ENCODE peak calls at places on chromosomes 5 and 9, in eight cellular contexts. One of them, this sample, is unnamed. For H3K27me3, the result is how much of the 10 kb centered on the place peaks cover.

GRCh38 chr5:179226696-179227095 is 118.6 kb downstream of the ADAMTS2 start:
- DNase-seq in psoas muscle: no peak
- DNase-seq in mammary epithelial cell: no peak
- DNase-seq in SJSA1: no peak
- DNase-seq in small intestine: no peak
- DNase-seq in CD8-positive, alpha-beta T cell: no peak
- DNase-seq in tibial artery: peak
- DNase-seq in colonic mucosa: no peak
- DNase-seq in this sample: peak

GRCh38 chr9:7592321-7593319 is 207.0 kb downstream of the DMAC1 start:
- DNase-seq in CD8-positive, alpha-beta T cell: no peak
- DNase-seq in SJSA1: no peak
- DNase-seq in tibial artery: no peak
- DNase-seq in colonic mucosa: no peak
- DNase-seq in psoas muscle: no peak
- DNase-seq in small intestine: no peak
- DNase-seq in mammary epithelial cell: no peak
- DNase-seq in this sample: no peak

GRCh38 chr5:93790401-93790800 is 49.0 kb upstream of the POU5F2 start:
- DNase-seq in mammary epithelial cell: peak
- DNase-seq in tibial artery: no peak
- DNase-seq in colonic mucosa: no peak
- DNase-seq in SJSA1: no peak
- DNase-seq in psoas muscle: no peak
- DNase-seq in CD8-positive, alpha-beta T cell: no peak
- DNase-seq in small intestine: no peak
- DNase-seq in this sample: no peak

GRCh38 chr5:73233461-73234151 is 60.6 kb downstream of the TMEM174 start:
- DNase-seq in small intestine: no peak
- DNase-seq in tibial artery: no peak
- DNase-seq in psoas muscle: peak
- DNase-seq in SJSA1: no peak
- DNase-seq in CD8-positive, alpha-beta T cell: no peak
- DNase-seq in mammary epithelial cell: no peak
- DNase-seq in colonic mucosa: no peak
- DNase-seq in this sample: no peak

GRCh38 chr5:36495638-36496010 is 110.8 kb upstream of the SLC1A3 start:
- DNase-seq in psoas muscle: no peak
- DNase-seq in small intestine: no peak
- DNase-seq in colonic mucosa: no peak
- DNase-seq in SJSA1: no peak
- DNase-seq in mammary epithelial cell: no peak
- DNase-seq in tibial artery: no peak
- DNase-seq in CD8-positive, alpha-beta T cell: no peak
- DNase-seq in this sample: no peak

GRCh38 chr9:79471577-79472543 is 99.9 kb upstream of the TLE4 start:
- DNase-seq in SJSA1: peak
- DNase-seq in CD8-positive, alpha-beta T cell: peak
- DNase-seq in mammary epithelial cell: peak
- DNase-seq in small intestine: peak
- DNase-seq in colonic mucosa: peak
- DNase-seq in psoas muscle: peak
- DNase-seq in tibial artery: peak
- DNase-seq in this sample: peak

GRCh38 chr5:37211661-37212060 is 37.5 kb downstream of the CPLANE1 start:
- DNase-seq in mammary epithelial cell: no peak
- DNase-seq in colonic mucosa: no peak
- DNase-seq in CD8-positive, alpha-beta T cell: no peak
- DNase-seq in small intestine: no peak
- DNase-seq in tibial artery: no peak
- DNase-seq in psoas muscle: no peak
- DNase-seq in SJSA1: no peak
- DNase-seq in this sample: no peak

GRCh38 chr5:136811551-136811950 is 446.2 kb upstream of the TRPC7 start:
- DNase-seq in psoas muscle: no peak
- DNase-seq in mammary epithelial cell: peak
- DNase-seq in tibial artery: no peak
- DNase-seq in SJSA1: peak
- DNase-seq in small intestine: no peak
- DNase-seq in colonic mucosa: no peak
- DNase-seq in CD8-positive, alpha-beta T cell: no peak
- DNase-seq in this sample: no peak

GRCh38 chr5:1479581-1480188 is 34.4 kb upstream of the SLC6A3 start:
- DNase-seq in tibial artery: peak
- DNase-seq in psoas muscle: no peak
- DNase-seq in colonic mucosa: no peak
- DNase-seq in small intestine: no peak
- DNase-seq in SJSA1: no peak
- DNase-seq in mammary epithelial cell: no peak
- DNase-seq in CD8-positive, alpha-beta T cell: peak
- DNase-seq in this sample: no peak

GRCh38 chr9:93579711-93580516 is 3.5 kb downstream of the PHF2 start:
- DNase-seq in SJSA1: peak
- DNase-seq in tibial artery: no peak
- DNase-seq in colonic mucosa: no peak
- DNase-seq in mammary epithelial cell: no peak
- DNase-seq in small intestine: no peak
- DNase-seq in psoas muscle: no peak
- DNase-seq in CD8-positive, alpha-beta T cell: no peak
- DNase-seq in this sample: no peak

GRCh38 chr9:110928604-110929003 is 109.7 kb downstream of the LPAR1 start:
- DNase-seq in tibial artery: no peak
- DNase-seq in mammary epithelial cell: no peak
- DNase-seq in small intestine: no peak
- DNase-seq in CD8-positive, alpha-beta T cell: no peak
- DNase-seq in SJSA1: no peak
- DNase-seq in colonic mucosa: no peak
- DNase-seq in psoas muscle: no peak
- DNase-seq in this sample: no peak

GRCh38 chr9:5712651-5713360 is 83.9 kb downstream of the RIC1 start:
- DNase-seq in colonic mucosa: no peak
- DNase-seq in mammary epithelial cell: no peak
- DNase-seq in psoas muscle: no peak
- DNase-seq in small intestine: peak
- DNase-seq in SJSA1: no peak
- DNase-seq in CD8-positive, alpha-beta T cell: no peak
- DNase-seq in tibial artery: no peak
- DNase-seq in this sample: no peak

GRCh38 chr9:73183917-73184861 is 32.5 kb downstream of the ANXA1 start:
- DNase-seq in CD8-positive, alpha-beta T cell: no peak
- DNase-seq in SJSA1: no peak
- DNase-seq in psoas muscle: no peak
- DNase-seq in small intestine: peak
- DNase-seq in mammary epithelial cell: no peak
- DNase-seq in tibial artery: no peak
- DNase-seq in colonic mucosa: no peak
- DNase-seq in this sample: no peak

GRCh38 chr9:131203438-131204219 is 72.7 kb downstream of the FAM78A start:
- DNase-seq in tibial artery: no peak
- DNase-seq in SJSA1: no peak
- DNase-seq in mammary epithelial cell: no peak
- DNase-seq in colonic mucosa: no peak
- DNase-seq in CD8-positive, alpha-beta T cell: no peak
- DNase-seq in small intestine: no peak
- DNase-seq in psoas muscle: no peak
- DNase-seq in this sample: no peak

GRCh38 chr5:80990971-80991370 is 30.8 kb downstream of the RASGRF2 start:
- DNase-seq in mammary epithelial cell: peak
- DNase-seq in SJSA1: no peak
- DNase-seq in psoas muscle: no peak
- DNase-seq in CD8-positive, alpha-beta T cell: no peak
- DNase-seq in colonic mucosa: no peak
- DNase-seq in tibial artery: no peak
- DNase-seq in small intestine: no peak
- DNase-seq in this sample: no peak

GRCh38 chr9:131334568-131335105 is 45.1 kb downstream of the PLPP7 start:
- DNase-seq in CD8-positive, alpha-beta T cell: no peak
- DNase-seq in colonic mucosa: peak
- DNase-seq in mammary epithelial cell: no peak
- DNase-seq in small intestine: no peak
- DNase-seq in tibial artery: peak
- DNase-seq in psoas muscle: peak
- DNase-seq in SJSA1: no peak
- DNase-seq in this sample: peak

GRCh38 chr5:89850516-89850865 is 559.1 kb downstream of the CETN3 start:
- DNase-seq in psoas muscle: no peak
- DNase-seq in small intestine: no peak
- DNase-seq in CD8-positive, alpha-beta T cell: no peak
- DNase-seq in mammary epithelial cell: no peak
- DNase-seq in colonic mucosa: no peak
- DNase-seq in tibial artery: no peak
- DNase-seq in SJSA1: no peak
- DNase-seq in this sample: no peak

DNA sequence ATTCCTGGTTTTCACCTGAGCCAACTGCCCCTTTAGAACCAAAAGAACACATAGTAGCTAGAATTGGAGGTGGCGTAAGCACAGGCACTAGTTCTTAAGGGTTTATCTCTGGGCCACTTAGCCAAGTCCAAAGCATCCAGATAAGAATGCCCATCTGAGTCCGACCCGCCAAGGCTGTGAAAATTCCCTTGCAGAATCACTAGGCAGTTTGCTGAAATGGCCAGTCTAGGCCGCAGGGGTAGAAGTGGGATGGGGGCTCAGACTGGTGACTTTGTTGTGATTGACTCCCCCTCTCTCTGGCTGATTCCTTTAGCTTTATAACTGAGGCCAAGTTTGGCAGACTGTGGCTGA is 2.6 kb upstream of the STC2 start:
- DNase-seq in SJSA1: no peak
- DNase-seq in tibial artery: no peak
- DNase-seq in mammary epithelial cell: no peak
- DNase-seq in CD8-positive, alpha-beta T cell: no peak
- DNase-seq in small intestine: no peak
- DNase-seq in psoas muscle: no peak
- DNase-seq in colonic mucosa: no peak
- DNase-seq in this sample: no peak
- H3K27me3 ChIP-seq in SJSA1: under half
- H3K27me3 ChIP-seq in tibial artery: half or more
- H3K27me3 ChIP-seq in mammary epithelial cell: under half
- H3K27me3 ChIP-seq in CD8-positive, alpha-beta T cell: under half
- H3K27me3 ChIP-seq in small intestine: under half
- H3K27me3 ChIP-seq in psoas muscle: under half
- H3K27me3 ChIP-seq in colonic mucosa: half or more
- H3K27me3 ChIP-seq in this sample: under half

DNA sequence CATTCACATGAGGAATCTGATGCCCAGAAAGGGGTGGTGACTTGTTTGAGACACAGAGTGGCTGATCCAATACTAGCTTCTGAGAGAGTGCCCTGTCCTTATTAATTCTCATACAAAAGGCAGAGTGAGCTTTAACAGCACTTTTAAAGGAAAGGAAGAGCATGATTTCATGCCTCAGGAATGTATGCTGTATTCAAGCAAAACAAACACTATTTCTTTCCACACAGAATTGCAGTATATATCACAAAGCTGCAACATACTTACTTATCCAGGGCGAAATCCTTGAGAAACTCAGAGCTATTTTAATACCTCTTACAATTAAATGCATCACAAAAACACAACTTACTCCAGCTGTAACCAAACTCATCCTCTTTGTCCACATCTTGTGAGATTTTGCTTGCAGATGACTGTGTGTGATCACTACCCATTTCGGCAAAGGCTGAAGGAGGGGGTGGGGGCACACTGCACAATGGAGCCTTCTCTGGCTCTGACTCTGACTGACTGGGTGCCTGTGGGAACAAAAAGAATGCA is 139.8 kb downstream of the MPDZ start:
- DNase-seq in mammary epithelial cell: peak
- DNase-seq in CD8-positive, alpha-beta T cell: no peak
- DNase-seq in SJSA1: peak
- DNase-seq in small intestine: no peak
- DNase-seq in psoas muscle: no peak
- DNase-seq in colonic mucosa: no peak
- DNase-seq in tibial artery: no peak
- DNase-seq in this sample: no peak
- H3K4me3 ChIP-seq in mammary epithelial cell: no peak
- H3K4me3 ChIP-seq in CD8-positive, alpha-beta T cell: no peak
- H3K4me3 ChIP-seq in SJSA1: no peak
- H3K4me3 ChIP-seq in small intestine: no peak
- H3K4me3 ChIP-seq in psoas muscle: no peak
- H3K4me3 ChIP-seq in colonic mucosa: no peak
- H3K4me3 ChIP-seq in tibial artery: no peak
- H3K4me3 ChIP-seq in this sample: no peak

GRCh38 chr5:169097897-169098296 is 203.0 kb downstream of the SLIT3 start:
- DNase-seq in tibial artery: no peak
- DNase-seq in psoas muscle: no peak
- DNase-seq in mammary epithelial cell: no peak
- DNase-seq in colonic mucosa: no peak
- DNase-seq in SJSA1: no peak
- DNase-seq in small intestine: no peak
- DNase-seq in CD8-positive, alpha-beta T cell: no peak
- DNase-seq in this sample: no peak
- H3K27ac ChIP-seq in tibial artery: peak
- H3K27ac ChIP-seq in psoas muscle: no peak
- H3K27ac ChIP-seq in mammary epithelial cell: no peak
- H3K27ac ChIP-seq in colonic mucosa: no peak
- H3K27ac ChIP-seq in SJSA1: peak
- H3K27ac ChIP-seq in small intestine: no peak
- H3K27ac ChIP-seq in CD8-positive, alpha-beta T cell: no peak
- H3K27ac ChIP-seq in this sample: peak

DNA sequence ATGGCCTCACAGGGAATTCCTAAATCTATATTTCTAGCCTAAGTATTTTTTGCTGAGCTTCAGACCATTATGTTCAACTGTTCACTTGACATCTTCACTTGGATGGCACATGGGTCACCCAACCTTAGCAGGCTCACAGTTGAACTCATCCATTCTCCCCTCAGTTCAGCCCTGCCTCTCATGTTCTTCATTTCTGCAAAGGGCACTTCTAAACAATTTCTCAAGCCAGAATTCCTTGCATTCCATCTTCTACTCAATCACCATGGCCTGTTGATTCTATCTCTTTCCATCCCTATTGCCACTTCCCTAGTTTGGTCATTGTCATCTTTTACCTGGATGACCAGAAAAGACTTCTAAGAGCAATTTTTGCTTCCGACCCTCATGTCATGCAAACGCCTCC is 7.3 kb upstream of the RGS3 start:
- DNase-seq in SJSA1: no peak
- DNase-seq in small intestine: no peak
- DNase-seq in CD8-positive, alpha-beta T cell: no peak
- DNase-seq in colonic mucosa: no peak
- DNase-seq in mammary epithelial cell: no peak
- DNase-seq in tibial artery: no peak
- DNase-seq in psoas muscle: no peak
- DNase-seq in this sample: no peak
- H3K27me3 ChIP-seq in SJSA1: under half
- H3K27me3 ChIP-seq in small intestine: under half
- H3K27me3 ChIP-seq in CD8-positive, alpha-beta T cell: under half
- H3K27me3 ChIP-seq in colonic mucosa: under half
- H3K27me3 ChIP-seq in mammary epithelial cell: under half
- H3K27me3 ChIP-seq in tibial artery: under half
- H3K27me3 ChIP-seq in psoas muscle: under half
- H3K27me3 ChIP-seq in this sample: under half

GRCh38 chr5:140038373-140038957 is 4.6 kb downstream of the NRG2 start:
- DNase-seq in small intestine: peak
- DNase-seq in mammary epithelial cell: peak
- DNase-seq in psoas muscle: no peak
- DNase-seq in CD8-positive, alpha-beta T cell: no peak
- DNase-seq in tibial artery: no peak
- DNase-seq in colonic mucosa: no peak
- DNase-seq in SJSA1: no peak
- DNase-seq in this sample: no peak
- H3K4me3 ChIP-seq in small intestine: peak
- H3K4me3 ChIP-seq in mammary epithelial cell: peak
- H3K4me3 ChIP-seq in psoas muscle: peak
- H3K4me3 ChIP-seq in CD8-positive, alpha-beta T cell: no peak
- H3K4me3 ChIP-seq in tibial artery: peak
- H3K4me3 ChIP-seq in colonic mucosa: peak
- H3K4me3 ChIP-seq in SJSA1: peak
- H3K4me3 ChIP-seq in this sample: peak

GRCh38 chr9:98688710-98689495 is 19.8 kb downstream of the GABBR2 start:
- DNase-seq in CD8-positive, alpha-beta T cell: no peak
- DNase-seq in SJSA1: no peak
- DNase-seq in psoas muscle: no peak
- DNase-seq in small intestine: no peak
- DNase-seq in mammary epithelial cell: no peak
- DNase-seq in colonic mucosa: no peak
- DNase-seq in tibial artery: no peak
- DNase-seq in this sample: no peak
- H3K27ac ChIP-seq in CD8-positive, alpha-beta T cell: no peak
- H3K27ac ChIP-seq in SJSA1: no peak
- H3K27ac ChIP-seq in psoas muscle: no peak
- H3K27ac ChIP-seq in small intestine: no peak
- H3K27ac ChIP-seq in mammary epithelial cell: no peak
- H3K27ac ChIP-seq in colonic mucosa: no peak
- H3K27ac ChIP-seq in tibial artery: no peak
- H3K27ac ChIP-seq in this sample: no peak

This sample was measured in sigmoid colon.